ENCODE peak calls at places on chromosomes 1 and 21, in seven cellular contexts. C, P, L, Y, K, T and S are unnamed samples.
A peak's percentile ranks its signal among the peaks of the same experiment; 100 is the strongest.

GRCh38 chr1:1918901-1919303 is at the start of gene TMEM52:
- DNase-seq in K (no peak), P (no peak), T (no peak), L (no peak), C (no peak), Y (no peak), S (no peak)

GRCh38 chr1:41404308-41404755 is 43.1 kb downstream of the FOXO6 start:
- DNase-seq in K (no peak), L (no peak), C (peak; percentile 83), P (peak; percentile 14), T (no peak), Y (no peak), S (peak; percentile 28)

GRCh38 chr1:208161005-208161404 is 83.2 kb downstream of the PLXNA2 start:
- DNase-seq in K (no peak), Y (no peak), L (no peak), C (peak; percentile 69), P (no peak), T (no peak), S (no peak)

GRCh38 chr1:218473527-218473926 is 128.4 kb downstream of the TGFB2 start:
- DNase-seq in Y (no peak), P (peak; percentile 77), T (no peak), K (no peak), L (no peak), C (no peak), S (peak; percentile 79)

GRCh38 chr1:214310010-214310409 is 29.1 kb downstream of the SMYD2 start:
- DNase-seq in L (no peak), T (no peak), Y (no peak), C (no peak), P (no peak), K (no peak), S (peak; percentile 52)

GRCh38 chr21:43702785-43703067 is 16.2 kb upstream of the PDXK start:
- DNase-seq in L (no peak), P (peak; percentile 49), C (no peak), Y (no peak), K (no peak), T (no peak), S (no peak)

GRCh38 chr1:44783697-44784093 is 4.3 kb downstream of the BEST4 start:
- DNase-seq in P (no peak), C (no peak), K (no peak), T (no peak), L (no peak), Y (no peak), S (no peak)

GRCh38 chr21:25813917-25814316 is 79.1 kb downstream of the GABPA start:
- DNase-seq in C (no peak), Y (no peak), L (no peak), K (no peak), P (no peak), T (no peak), S (no peak)

GRCh38 chr1:152347116-152347728 is 12.6 kb downstream of the FLG2 start:
- DNase-seq in T (no peak), P (peak; percentile 18), K (peak; percentile 62), C (peak; percentile 65), Y (peak; percentile 73), L (no peak), S (peak; percentile 53)

GRCh38 chr1:29896791-29897725 is 660.7 kb downstream of the PTPRU start:
- DNase-seq in T (no peak), C (no peak), L (no peak), Y (no peak), K (no peak), P (no peak), S (no peak)

GRCh38 chr1:243883551-243883950 is 33.5 kb upstream of the AKT3 start:
- DNase-seq in P (peak; percentile 97), Y (no peak), L (no peak), K (no peak), T (no peak), C (no peak), S (no peak)

GRCh38 chr1:177425241-177425640 is 254.5 kb downstream of the BRINP2 start:
- DNase-seq in Y (no peak), P (no peak), K (no peak), T (no peak), L (no peak), C (no peak), S (no peak)

GRCh38 chr1:177431123-177431522 is 260.4 kb downstream of the BRINP2 start:
- DNase-seq in C (no peak), K (no peak), L (no peak), Y (no peak), T (no peak), P (no peak), S (no peak)

GRCh38 chr1:177432897-177433296 is 262.1 kb downstream of the BRINP2 start:
- DNase-seq in L (no peak), Y (no peak), T (no peak), K (no peak), C (no peak), P (no peak), S (no peak)

GRCh38 chr1:177426533-177426932 is 255.8 kb downstream of the BRINP2 start:
- DNase-seq in Y (no peak), C (no peak), L (no peak), P (no peak), K (no peak), T (no peak), S (no peak)

DNA sequence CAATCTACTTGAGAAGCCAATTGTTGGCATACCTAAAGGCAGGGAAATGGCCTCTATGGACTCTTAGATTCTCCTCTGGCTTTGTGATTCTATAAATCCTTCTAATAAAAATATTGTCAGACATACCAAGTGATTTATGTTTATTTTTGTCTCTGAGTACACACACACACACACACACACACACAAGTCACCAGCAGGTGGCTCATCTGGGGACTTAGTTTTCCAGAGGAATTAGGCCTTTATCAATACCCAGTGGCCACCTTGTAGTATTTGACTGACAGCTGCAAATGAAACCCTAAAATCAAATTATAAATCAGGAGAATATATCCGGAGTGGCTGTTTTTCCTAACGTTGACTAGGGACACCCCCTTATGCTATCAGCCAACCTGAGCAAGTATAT is 258.5 kb downstream of the BRINP2 start:
- DNase-seq in C (no peak), L (no peak), Y (no peak), K (no peak), P (no peak), T (no peak), S (no peak)
- TF ChIP-seq CTCF in C (peak; percentile 58), L (no peak), Y (no peak), K (peak; percentile 14), P (no peak), T (no peak), S (no peak)

GRCh38 chr1:32200226-32201010 is at the start of gene CCDC28B:
- DNase-seq in T (peak; percentile 61), L (peak; percentile 84), P (peak; percentile 57), C (peak; percentile 89), K (peak; percentile 74), Y (peak; percentile 73), S (peak; percentile 71)
- H3K4me1 ChIP-seq in T (peaks cover 32% of the 10 kb centered on the region), L (peaks cover 59% of the 10 kb centered on the region), P (peaks cover 22% of the 10 kb centered on the region), C (no peaks in the 10 kb centered on the region), K (peaks cover 32% of the 10 kb centered on the region), Y (peaks cover 44% of the 10 kb centered on the region), S (peaks cover 20% of the 10 kb centered on the region)

GRCh38 chr1:15168479-15168878 is 14.9 kb downstream of the TMEM51 start:
- DNase-seq in P (peak; percentile 94), Y (no peak), K (no peak), C (no peak), L (no peak), T (no peak), S (peak; percentile 65)
- TF ChIP-seq CTCF in P (no peak), Y (no peak), K (no peak), C (no peak), L (no peak), T (no peak), S (no peak)

GRCh38 chr1:110633646-110634030 is 27.5 kb upstream of the KCNA2 start:
- DNase-seq in L (no peak), T (no peak), P (no peak), K (no peak), C (peak; percentile 19), Y (no peak), S (no peak)
- H3K4me1 ChIP-seq in L (no peaks in the 10 kb centered on the region), T (peaks cover 27% of the 10 kb centered on the region), P (no peaks in the 10 kb centered on the region), K (peaks cover 16% of the 10 kb centered on the region), C (no peaks in the 10 kb centered on the region), Y (peaks cover 5% of the 10 kb centered on the region), S (peaks cover 6% of the 10 kb centered on the region)

GRCh38 chr1:166233750-166234366 is 67.1 kb upstream of the FAM78B start:
- DNase-seq in C (peak; percentile 49), K (no peak), Y (no peak), L (no peak), T (peak; percentile 17), P (no peak), S (no peak)
- TF ChIP-seq CTCF in C (no peak), K (no peak), Y (no peak), L (no peak), T (no peak), P (no peak), S (no peak)

GRCh38 chr1:115302390-115302961 is 35.6 kb downstream of the NGF start:
- DNase-seq in Y (no peak), P (peak; percentile 93), C (peak; percentile 51), K (no peak), T (no peak), L (no peak), S (peak; percentile 93)

GRCh38 chr1:115299266-115299665 is 38.8 kb downstream of the NGF start:
- DNase-seq in C (no peak), T (no peak), K (no peak), L (no peak), P (peak; percentile 69), Y (no peak), S (peak; percentile 75)

GRCh38 chr1:115300087-115300856 is 37.8 kb downstream of the NGF start:
- DNase-seq in L (no peak), K (no peak), Y (no peak), C (peak; percentile 63), T (no peak), P (no peak), S (no peak)

GRCh38 chr1:115303364-115303763 is 34.7 kb downstream of the NGF start:
- DNase-seq in T (no peak), C (no peak), Y (no peak), P (no peak), L (no peak), K (no peak), S (no peak)

GRCh38 chr1:115301438-115302020 is 36.5 kb downstream of the NGF start:
- DNase-seq in K (no peak), T (no peak), L (no peak), P (no peak), C (no peak), Y (no peak), S (no peak)
- H3K4me1 ChIP-seq in K (no peaks in the 10 kb centered on the region), T (no peaks in the 10 kb centered on the region), L (no peaks in the 10 kb centered on the region), P (peaks cover 47% of the 10 kb centered on the region), C (peaks cover 11% of the 10 kb centered on the region), Y (no peaks in the 10 kb centered on the region), S (peaks cover 18% of the 10 kb centered on the region)